ENCODE peak calls at places on chromosomes 7 and 10, in nine cellular contexts. J is NCI-H82; F is mesothelial cell of epicardium; X is A172; N is Caki2; G is psoas muscle; U is activated effector memory CD4-positive, alpha-beta T cell treated with Interleukin-2 at 50 U/mL for 16 hours; Y is glomerular endothelial cell; Z is H54. C is an unnamed sample.

GRCh38 chr7:116439856-116440549 is 59.5 kb upstream of the CAV2 start:
- DNase-seq in J (no peak), F (no peak), X (no peak), N (no peak), G (no peak), U (no peak), Y (no peak), Z (no peak), C (no peak)

GRCh38 chr7:80918909-80919721 is at the start of gene SEMA3C:
- DNase-seq in J (peak; percentile 93), F (peak; percentile 90), X (peak; percentile 86), N (peak; percentile 92), G (peak; percentile 94), U (no peak), Y (no peak), Z (peak; percentile 72), C (peak; percentile 80)

GRCh38 chr7:151693140-151693539 is 173.4 kb upstream of the RHEB start:
- DNase-seq in J (no peak), F (no peak), X (no peak), N (no peak), G (no peak), U (no peak), Y (no peak), Z (no peak), C (no peak)

GRCh38 chr7:26990268-26990667 is 105.5 kb downstream of the HOXA1 start:
- DNase-seq in J (no peak), F (no peak), X (no peak), N (no peak), G (no peak), U (no peak), Y (no peak), Z (no peak), C (no peak)

GRCh38 chr7:55534916-55535636 is 37.2 kb downstream of the VOPP1 start:
- DNase-seq in J (no peak), F (no peak), X (no peak), N (no peak), G (no peak), U (no peak), Y (no peak), Z (no peak), C (no peak)

GRCh38 chr10:71394926-71395562 is 1.7 kb upstream of the CDH23 start:
- DNase-seq in J (peak; percentile 94), F (peak; percentile 31), X (no peak), N (no peak), G (no peak), U (no peak), Y (no peak), Z (no peak), C (no peak)

GRCh38 chr10:124010024-124010423 is 83.4 kb downstream of the CHST15 start:
- DNase-seq in J (no peak), F (no peak), X (no peak), N (no peak), G (no peak), U (no peak), Y (no peak), Z (no peak), C (no peak)

GRCh38 chr7:132609906-132610520 is 33.7 kb upstream of the PLXNA4 start:
- DNase-seq in J (peak; percentile 24), F (no peak), X (no peak), N (no peak), G (no peak), U (no peak), Y (no peak), Z (no peak), C (no peak)

GRCh38 chr10:116536810-116537209 is 8.9 kb upstream of the PNLIP start:
- DNase-seq in J (no peak), F (no peak), X (no peak), N (no peak), G (no peak), U (no peak), Y (no peak), Z (no peak), C (no peak)

GRCh38 chr7:137006293-137006692 is 137.8 kb downstream of the CHRM2 start:
- DNase-seq in J (no peak), F (no peak), X (no peak), N (no peak), G (no peak), U (no peak), Y (no peak), Z (no peak), C (no peak)

GRCh38 chr10:125868372-125868975 is 12.6 kb downstream of the DHX32 start:
- DNase-seq in J (peak; percentile 51), F (no peak), X (peak; percentile 32), N (peak; percentile 27), G (no peak), U (no peak), Y (peak; percentile 42), Z (no peak), C (no peak)

GRCh38 chr10:11328264-11329054 is 283.0 kb downstream of the USP6NL start:
- DNase-seq in J (no peak), F (no peak), X (no peak), N (no peak), G (no peak), U (no peak), Y (no peak), Z (no peak), C (no peak)

GRCh38 chr10:102450374-102451104 is 804 bp downstream of the C10orf95 start:
- DNase-seq in J (peak; percentile 79), F (peak; percentile 80), X (no peak), N (peak; percentile 89), G (peak; percentile 87), U (peak; percentile 89), Y (no peak), Z (peak; percentile 79), C (no peak)

GRCh38 chr10:68301790-68302502 is 29.9 kb upstream of the HNRNPH3 start:
- DNase-seq in J (peak; percentile 80), F (no peak), X (peak; percentile 70), N (peak; percentile 52), G (no peak), U (no peak), Y (peak; percentile 27), Z (peak; percentile 36), C (peak; percentile 12)

GRCh38 chr7:122887198-122887597 is 938 bp upstream of the CADPS2 start:
- DNase-seq in J (peak; percentile 74), F (peak; percentile 60), X (no peak), N (peak; percentile 59), G (peak; percentile 54), U (no peak), Y (peak; percentile 36), Z (peak; percentile 33), C (no peak)

GRCh38 chr10:72001026-72001380 is 36.8 kb downstream of the CHST3 start:
- DNase-seq in J (no peak), F (no peak), X (no peak), N (no peak), G (no peak), U (no peak), Y (no peak), Z (no peak), C (no peak)

GRCh38 chr7:49635800-49636199 is 137.6 kb upstream of the VWC2 start:
- DNase-seq in J (peak; percentile 6), F (no peak), X (no peak), N (peak; percentile 4), G (no peak), U (no peak), Y (no peak), Z (no peak), C (no peak)

GRCh38 chr10:14602807-14603538 is 171.7 kb downstream of the FAM107B start:
- DNase-seq in J (no peak), F (peak; percentile 34), X (no peak), N (peak; percentile 45), G (no peak), U (no peak), Y (no peak), Z (no peak), C (no peak)

GRCh38 chr7:133645870-133646492 is 393.1 kb downstream of the EXOC4 start:
- DNase-seq in J (no peak), F (no peak), X (no peak), N (no peak), G (no peak), U (no peak), Y (no peak), Z (no peak), C (no peak)

GRCh38 chr7:7157177-7157886 is 25.0 kb upstream of the C1GALT1 start:
- DNase-seq in J (no peak), F (no peak), X (peak; percentile 86), N (no peak), G (no peak), U (peak; percentile 65), Y (no peak), Z (peak; percentile 40), C (peak; percentile 84)

GRCh38 chr10:88986549-88987242 is 3.9 kb upstream of the FAS start:
- DNase-seq in J (peak; percentile 31), F (no peak), X (peak; percentile 31), N (peak; percentile 18), G (no peak), U (no peak), Y (no peak), Z (peak; percentile 26), C (no peak)

GRCh38 chr7:42226354-42226941 is 10.6 kb downstream of the GLI3 start:
- DNase-seq in J (peak; percentile 15), F (no peak), X (peak; percentile 18), N (no peak), G (no peak), U (no peak), Y (no peak), Z (no peak), C (no peak)

GRCh38 chr7:31488562-31489203 is 25.2 kb upstream of the ITPRID1 start:
- DNase-seq in J (peak; percentile 82), F (peak; percentile 44), X (peak; percentile 71), N (peak; percentile 63), G (peak; percentile 24), U (no peak), Y (no peak), Z (peak; percentile 80), C (no peak)

GRCh38 chr10:69472544-69472943 is 21.3 kb downstream of the TSPAN15 start:
- DNase-seq in J (no peak), F (no peak), X (no peak), N (no peak), G (no peak), U (no peak), Y (no peak), Z (no peak), C (no peak)

GRCh38 chr7:17299477-17299991 is 1.1 kb downstream of the AHR start:
- DNase-seq in J (peak; percentile 58), F (no peak), X (no peak), N (peak; percentile 61), G (no peak), U (peak; percentile 10), Y (no peak), Z (no peak), C (no peak)

GRCh38 chr7:29878081-29878688 is 71.9 kb downstream of the WIPF3 start:
- DNase-seq in J (peak; percentile 49), F (no peak), X (peak; percentile 43), N (no peak), G (no peak), U (no peak), Y (peak; percentile 54), Z (peak; percentile 62), C (no peak)

GRCh38 chr10:50600831-50601466 is 22.8 kb downstream of the SGMS1 start:
- DNase-seq in J (no peak), F (no peak), X (peak; percentile 73), N (peak; percentile 39), G (no peak), U (no peak), Y (no peak), Z (no peak), C (no peak)

GRCh38 chr10:7494034-7494433 is 83.2 kb upstream of the SFMBT2 start:
- DNase-seq in J (no peak), F (no peak), X (no peak), N (no peak), G (no peak), U (no peak), Y (no peak), Z (no peak), C (no peak)

GRCh38 chr10:511849-512191 is 177.6 kb downstream of the DIP2C start:
- DNase-seq in J (no peak), F (no peak), X (no peak), N (no peak), G (no peak), U (no peak), Y (no peak), Z (no peak), C (no peak)

GRCh38 chr7:10696064-10696463 is 277.6 kb upstream of the PHF14 start:
- DNase-seq in J (peak; percentile 74), F (no peak), X (no peak), N (no peak), G (no peak), U (no peak), Y (no peak), Z (no peak), C (no peak)

GRCh38 chr10:8112942-8113442 is 58.5 kb downstream of the GATA3 start:
- DNase-seq in J (no peak), F (no peak), X (no peak), N (no peak), G (no peak), U (no peak), Y (no peak), Z (no peak), C (no peak)

C was measured in HS-27A.